ENCODE peak calls at places on chromosome 17, in four cellular contexts. W is myocyte; C is activated CD4-positive, alpha-beta T cell treated with anti-CD3 and anti-CD28 coated beads, Interleukin-2, amount 50 U/mL, for 1 hour; O is BJ. F is an unnamed sample.

GRCh38 chr17:41486316-41486715 is 3.4 kb downstream of the KRT36 start:
- DNase-seq in O (no peak), W (no peak), C (no peak), F (no peak)

GRCh38 chr17:61928101-61928436 is 287 bp upstream of the INTS2 start:
- DNase-seq in O (no peak), C (no peak), W (no peak), F (no peak)

GRCh38 chr17:74192950-74193781 is 10.3 kb upstream of the RPL38 start:
- DNase-seq in C (no peak), W (peak; percentile 97), O (no peak), F (no peak)

GRCh38 chr17:29115906-29116651 is 64.1 kb downstream of the MYO18A start:
- DNase-seq in O (no peak), W (peak; percentile 73), C (peak; percentile 27), F (peak; percentile 45)

GRCh38 chr17:8117980-8118768 is at the start of gene ALOXE3:
- DNase-seq in O (no peak), C (peak; percentile 14), W (peak; percentile 22), F (peak; percentile 67)

GRCh38 chr17:50560931-50561750 is 626 bp downstream of the CACNA1G start:
- DNase-seq in O (no peak), W (no peak), C (no peak), F (no peak)

GRCh38 chr17:31568140-31568938 is 176.9 kb downstream of the RAB11FIP4 start:
- DNase-seq in O (no peak), C (no peak), W (no peak), F (no peak)

GRCh38 chr17:50162466-50163254 is 3.1 kb upstream of the SGCA start:
- DNase-seq in O (no peak), C (no peak), W (no peak), F (no peak)

GRCh38 chr17:78693346-78694083 is 88.6 kb downstream of the CYTH1 start:
- DNase-seq in C (no peak), W (no peak), O (no peak), F (no peak)

GRCh38 chr17:26765860-26766709 is 527.8 kb upstream of the WSB1 start:
- DNase-seq in C (no peak), O (no peak), W (no peak), F (no peak)

GRCh38 chr17:45573915-45574314 is 83.4 kb upstream of the PLEKHM1 start:
- DNase-seq in C (no peak), W (no peak), O (no peak), F (no peak)

GRCh38 chr17:77281904-77282367 is 141.2 kb downstream of the SEC14L1 start:
- DNase-seq in C (no peak), O (no peak), W (no peak), F (no peak)

GRCh38 chr17:2904135-2904534 is 107.9 kb downstream of the RAP1GAP2 start:
- DNase-seq in C (no peak), W (peak; percentile 57), O (peak; percentile 19), F (no peak)

GRCh38 chr17:76452102-76452645 is 778 bp downstream of the UBE2O start:
- DNase-seq in O (no peak), W (no peak), C (peak; percentile 8), F (no peak)

GRCh38 chr17:35865412-35866355 is 3.0 kb downstream of the HEATR9 start:
- DNase-seq in W (peak; percentile 67), O (no peak), C (no peak), F (peak; percentile 66)

GRCh38 chr17:48241131-48241591 is 133.6 kb downstream of the SNX11 start:
- DNase-seq in O (peak; percentile 34), C (no peak), W (peak; percentile 62), F (peak; percentile 91)

GRCh38 chr17:42682400-42683384 is at the start of gene CNTNAP1:
- DNase-seq in W (peak; percentile 75), O (no peak), C (peak; percentile 16), F (peak; percentile 75)

GRCh38 chr17:66549312-66549705 is 246.9 kb downstream of the PRKCA start:
- DNase-seq in W (peak; percentile 46), C (no peak), O (no peak), F (peak; percentile 62)

GRCh38 chr17:81719410-81720266 is 7.6 kb downstream of the SLC25A10 start:
- DNase-seq in C (no peak), W (peak; percentile 68), O (no peak), F (no peak)

GRCh38 chr17:61406871-61407210 is 7.2 kb downstream of the TBX2 start:
- DNase-seq in O (no peak), C (no peak), W (no peak), F (no peak)

GRCh38 chr17:39101139-39101538 is 50.3 kb downstream of the PLXDC1 start:
- DNase-seq in C (no peak), W (no peak), O (no peak), F (no peak)

GRCh38 chr17:44345497-44346026 is 460 bp downstream of the GRN start:
- DNase-seq in C (peak; percentile 32), O (no peak), W (peak; percentile 82), F (peak; percentile 55)

GRCh38 chr17:62980842-62981241 is 14.8 kb downstream of the TANC2 start:
- DNase-seq in C (no peak), W (no peak), O (no peak), F (no peak)

GRCh38 chr17:19014628-19015215 is 10.2 kb upstream of the FAM83G start:
- DNase-seq in W (no peak), O (no peak), C (no peak), F (no peak)

GRCh38 chr17:12230411-12230810 is 209.7 kb downstream of the MAP2K4 start:
- DNase-seq in C (no peak), W (no peak), O (no peak), F (peak; percentile 2)

GRCh38 chr17:66633322-66633965 is 201.5 kb upstream of the CACNG5 start:
- DNase-seq in C (no peak), O (no peak), W (no peak), F (peak; percentile 61)

GRCh38 chr17:82613283-82614094 is 34.8 kb downstream of the WDR45B start:
- DNase-seq in W (no peak), C (no peak), O (no peak), F (no peak)

GRCh38 chr17:64420143-64420670 is 28.7 kb upstream of the MILR1 start:
- DNase-seq in W (peak; percentile 89), C (no peak), O (peak; percentile 15), F (peak; percentile 77)

GRCh38 chr17:9959377-9959981 is 54.4 kb upstream of the RCVRN start:
- DNase-seq in C (peak; percentile 3), O (no peak), W (no peak), F (peak; percentile 53)

GRCh38 chr17:61492759-61493526 is 40.7 kb downstream of the TBX4 start:
- DNase-seq in W (peak; percentile 61), C (no peak), O (peak; percentile 85), F (no peak)

GRCh38 chr17:17757944-17758343 is 76.7 kb downstream of the RAI1 start:
- DNase-seq in W (no peak), O (no peak), C (no peak), F (no peak)

GRCh38 chr17:42458497-42459255 is at the start of gene ATP6V0A1:
- DNase-seq in O (no peak), C (peak; percentile 83), W (peak; percentile 89), F (peak; percentile 89)

GRCh38 chr17:53227101-53227500 is 595.6 kb upstream of the KIF2B start:
- DNase-seq in C (no peak), O (no peak), W (no peak), F (no peak)

GRCh38 chr17:29090746-29091395 is 47.9 kb downstream of the PIPOX start:
- DNase-seq in C (no peak), O (no peak), W (peak; percentile 56), F (no peak)

GRCh38 chr17:66548659-66549311 is 246.4 kb downstream of the PRKCA start:
- DNase-seq in C (no peak), W (no peak), O (no peak), F (peak; percentile 71)

GRCh38 chr17:73770115-73770848 is 126.0 kb upstream of the SDK2 start:
- DNase-seq in O (peak; percentile 46), W (peak; percentile 2), C (no peak), F (peak; percentile 62)

GRCh38 chr17:78038748-78039288 is 80.3 kb downstream of the TNRC6C start:
- DNase-seq in W (no peak), O (no peak), C (no peak), F (no peak)

GRCh38 chr17:10099051-10099571 is 99.3 kb downstream of the GAS7 start:
- DNase-seq in W (no peak), C (no peak), O (peak; percentile 71), F (peak; percentile 69)

GRCh38 chr17:77649717-77650211 is 308.7 kb upstream of the TNRC6C start:
- DNase-seq in C (no peak), W (peak; percentile 24), O (no peak), F (peak; percentile 26)

GRCh38 chr17:48175692-48176450 is 68.3 kb downstream of the SNX11 start:
- DNase-seq in W (peak; percentile 91), O (peak; percentile 29), C (no peak), F (peak; percentile 44)